ENCODE peak calls at places on chromosomes 1 and 21, in eight cellular contexts. F is HFF-Myc; D is MM.1S; E is hepatocyte; X is CD8-positive, alpha-beta T cell; S is skeletal muscle cell; L is AG20443; J is RKO. H is an unnamed sample.

GRCh38 chr1:32246888-32247273 is at the start of gene FAM167B:
- DNase-seq in F (peak; percentile 69), D (no peak), E (no peak), X (no peak), S (peak; percentile 28), L (peak; percentile 91), J (no peak), H (no peak)

GRCh38 chr21:34537838-34538237 is 25.8 kb upstream of the KCNE1 start:
- DNase-seq in F (no peak), D (no peak), E (no peak), X (no peak), S (no peak), L (no peak), J (no peak), H (no peak)

GRCh38 chr21:26965091-26965566 is 1.8 kb downstream of the ADAMTS5 start:
- DNase-seq in F (no peak), D (no peak), E (no peak), X (no peak), S (no peak), L (no peak), J (no peak), H (peak; percentile 75)

GRCh38 chr1:32709075-32709474 is 6.5 kb upstream of the SYNC start:
- DNase-seq in F (no peak), D (no peak), E (no peak), X (no peak), S (no peak), L (no peak), J (no peak), H (no peak)

GRCh38 chr1:170555370-170555769 is 23.4 kb downstream of the GORAB start:
- DNase-seq in F (no peak), D (peak; percentile 3), E (no peak), X (no peak), S (no peak), L (no peak), J (no peak), H (no peak)

GRCh38 chr1:56709269-56709880 is 64.3 kb downstream of the PRKAA2 start:
- DNase-seq in F (peak; percentile 38), D (peak; percentile 53), E (peak; percentile 68), X (no peak), S (peak; percentile 14), L (peak; percentile 51), J (peak; percentile 68), H (no peak)

GRCh38 chr1:228163004-228163753 is 2.4 kb upstream of the IBA57 start:
- DNase-seq in F (no peak), D (no peak), E (peak; percentile 44), X (no peak), S (peak; percentile 15), L (peak; percentile 35), J (no peak), H (peak; percentile 77)

GRCh38 chr1:155451199-155451598 is 111.4 kb downstream of the ASH1L start:
- DNase-seq in F (no peak), D (no peak), E (no peak), X (no peak), S (no peak), L (no peak), J (no peak), H (no peak)

GRCh38 chr1:96474985-96475743 is 246.4 kb upstream of the PTBP2 start:
- DNase-seq in F (no peak), D (no peak), E (no peak), X (no peak), S (no peak), L (no peak), J (no peak), H (no peak)

GRCh38 chr1:198605426-198605825 is 33.4 kb upstream of the PTPRC start:
- DNase-seq in F (no peak), D (no peak), E (no peak), X (no peak), S (no peak), L (no peak), J (no peak), H (no peak)

GRCh38 chr1:25971044-25971881 is 26.6 kb downstream of the PAFAH2 start:
- DNase-seq in F (no peak), D (no peak), E (peak; percentile 15), X (no peak), S (no peak), L (no peak), J (no peak), H (no peak)

GRCh38 chr1:151325646-151326429 is 1.4 kb downstream of the PI4KB start:
- DNase-seq in F (no peak), D (no peak), E (no peak), X (no peak), S (no peak), L (peak; percentile 21), J (peak; percentile 61), H (no peak)

GRCh38 chr1:6870086-6870485 is 84.8 kb downstream of the CAMTA1 start:
- DNase-seq in F (peak; percentile 26), D (no peak), E (no peak), X (no peak), S (no peak), L (peak; percentile 14), J (no peak), H (no peak)

GRCh38 chr21:40204956-40205355 is 337.7 kb downstream of the PCP4 start:
- DNase-seq in F (no peak), D (no peak), E (peak; percentile 7), X (no peak), S (no peak), L (no peak), J (no peak), H (no peak)

GRCh38 chr1:64745181-64745985 is 508 bp downstream of the RAVER2 start:
- DNase-seq in F (peak; percentile 16), D (peak; percentile 69), E (peak; percentile 58), X (no peak), S (no peak), L (peak; percentile 49), J (peak; percentile 73), H (peak; percentile 75)

GRCh38 chr1:31715873-31716220 is 12.0 kb upstream of the COL16A1 start:
- DNase-seq in F (no peak), D (no peak), E (no peak), X (no peak), S (no peak), L (no peak), J (no peak), H (no peak)

GRCh38 chr1:241292973-241293372 is 64.0 kb downstream of the RGS7 start:
- DNase-seq in F (no peak), D (no peak), E (no peak), X (no peak), S (no peak), L (no peak), J (no peak), H (no peak)

H was measured in coronary artery.